ENCODE peak calls at places on chromosomes 7 and 10, in seven cellular contexts. K is SW480; B is stimulated activated CD8-positive, alpha-beta memory T cell treated with anti-CD3 and anti-CD28 coated beads, Interleukin-12 subunit alpha, Interleukin-12 subunit beta, amount 100 ng/mL, for 4 hours; F is stimulated activated CD4-positive, alpha-beta T cell treated with anti-CD3 and anti-CD28 coated beads, Interleukin-2, amount 100 ng/mL, for 48 hours; Q is MV-4-11; X is activated effector memory CD4-positive, alpha-beta T cell treated with anti-CD3 and anti-CD28 coated beads, Interleukin-2, amount 50 U/mL, for 16 hours; J is posterior cingulate gyrus. Z is an unnamed sample.

GRCh38 chr7:149813254-149814035 is 24.7 kb upstream of the ZNF862 start:
- DNase-seq in K (no peak), B (no peak), F (no peak), Q (no peak), X (no peak), J (no peak), Z (no peak)

GRCh38 chr7:74215921-74216320 is 6.1 kb downstream of the LAT2 start:
- DNase-seq in K (no peak), B (no peak), F (no peak), Q (no peak), X (no peak), J (no peak), Z (no peak)

GRCh38 chr7:2524808-2525140 is 5.2 kb downstream of the LFNG start:
- DNase-seq in K (peak; percentile 18), B (no peak), F (no peak), Q (no peak), X (no peak), J (no peak), Z (no peak)

GRCh38 chr7:89607797-89608196 is 546.5 kb upstream of the STEAP1 start:
- DNase-seq in K (no peak), B (no peak), F (no peak), Q (no peak), X (no peak), J (no peak), Z (no peak)

GRCh38 chr7:23981758-23982157 is 271.7 kb downstream of the STK31 start:
- DNase-seq in K (no peak), B (no peak), F (no peak), Q (no peak), X (no peak), J (no peak), Z (no peak)

GRCh38 chr7:141349804-141350203 is 201.4 kb upstream of the AGK start:
- DNase-seq in K (no peak), B (no peak), F (no peak), Q (no peak), X (no peak), J (no peak), Z (no peak)

GRCh38 chr7:34034728-34035127 is 129.4 kb downstream of the BMPER start:
- DNase-seq in K (no peak), B (no peak), F (no peak), Q (no peak), X (no peak), J (no peak), Z (no peak)

GRCh38 chr7:12607134-12607533 is 36.6 kb downstream of the SCIN start:
- DNase-seq in K (no peak), B (no peak), F (no peak), Q (no peak), X (no peak), J (no peak), Z (no peak)

GRCh38 chr10:76080406-76080805 is 649.0 kb downstream of the LRMDA start:
- DNase-seq in K (no peak), B (no peak), F (no peak), Q (no peak), X (no peak), J (no peak), Z (no peak)

GRCh38 chr7:148163246-148163645 is 427.3 kb upstream of the C7orf33 start:
- DNase-seq in K (no peak), B (no peak), F (no peak), Q (peak; percentile 1), X (no peak), J (no peak), Z (no peak)

GRCh38 chr7:122448893-122449589 is 144.5 kb upstream of the FEZF1 start:
- DNase-seq in K (no peak), B (no peak), F (no peak), Q (no peak), X (no peak), J (no peak), Z (no peak)

GRCh38 chr7:81155654-81156373 is 237.0 kb upstream of the SEMA3C start:
- DNase-seq in K (peak; percentile 88), B (no peak), F (no peak), Q (no peak), X (no peak), J (no peak), Z (peak; percentile 50)

GRCh38 chr10:11330383-11331020 is 280.9 kb downstream of the USP6NL start:
- DNase-seq in K (no peak), B (no peak), F (no peak), Q (no peak), X (no peak), J (no peak), Z (no peak)

GRCh38 chr7:92496876-92497275 is 19.1 kb upstream of the ERVW-1 start:
- DNase-seq in K (no peak), B (no peak), F (no peak), Q (no peak), X (no peak), J (no peak), Z (no peak)

GRCh38 chr10:122476034-122476695 is 14.8 kb downstream of the HTRA1 start:
- DNase-seq in K (peak; percentile 15), B (no peak), F (no peak), Q (no peak), X (no peak), J (no peak), Z (no peak)

GRCh38 chr7:93245525-93246432 is 13.6 kb downstream of the VPS50 start:
- DNase-seq in K (peak; percentile 62), B (no peak), F (no peak), Q (peak; percentile 27), X (no peak), J (no peak), Z (no peak)

GRCh38 chr10:128116851-128117615 is 9.2 kb downstream of the MKI67 start:
- DNase-seq in K (no peak), B (no peak), F (no peak), Q (no peak), X (no peak), J (no peak), Z (no peak)

GRCh38 chr7:7554647-7555575 is 11.8 kb upstream of the MIOS start:
- DNase-seq in K (no peak), B (no peak), F (no peak), Q (no peak), X (no peak), J (no peak), Z (no peak)

GRCh38 chr10:96233959-96234358 is 37.4 kb downstream of the BLNK start:
- DNase-seq in K (no peak), B (no peak), F (no peak), Q (no peak), X (no peak), J (no peak), Z (no peak)

GRCh38 chr10:12533151-12533550 is 183.8 kb downstream of the CAMK1D start:
- DNase-seq in K (no peak), B (no peak), F (no peak), Q (no peak), X (no peak), J (no peak), Z (no peak)

GRCh38 chr10:5892007-5892406 is 2.0 kb downstream of the FBH1 start:
- DNase-seq in K (no peak), B (no peak), F (no peak), Q (no peak), X (peak; percentile 60), J (no peak), Z (no peak)

GRCh38 chr7:126700807-126701604 is 551.7 kb downstream of the GRM8 start:
- DNase-seq in K (peak; percentile 97), B (no peak), F (peak; percentile 26), Q (peak; percentile 97), X (peak; percentile 87), J (no peak), Z (peak; percentile 90)

GRCh38 chr10:125023862-125024495 is 82.1 kb downstream of the ZRANB1 start:
- DNase-seq in K (no peak), B (no peak), F (no peak), Q (no peak), X (no peak), J (no peak), Z (no peak)

GRCh38 chr7:137081694-137082093 is 213.2 kb downstream of the CHRM2 start:
- DNase-seq in K (no peak), B (no peak), F (no peak), Q (no peak), X (no peak), J (no peak), Z (no peak)

GRCh38 chr10:130038019-130038555 is 72.5 kb downstream of the C10orf143 start:
- DNase-seq in K (no peak), B (no peak), F (no peak), Q (no peak), X (peak; percentile 25), J (no peak), Z (no peak)

GRCh38 chr7:35993663-35994622 is 159.1 kb upstream of the EEPD1 start:
- DNase-seq in K (peak; percentile 61), B (no peak), F (no peak), Q (no peak), X (no peak), J (no peak), Z (no peak)

GRCh38 chr10:110562348-110562747 is 5.1 kb upstream of the SMC3 start:
- DNase-seq in K (no peak), B (no peak), F (no peak), Q (no peak), X (no peak), J (no peak), Z (no peak)

GRCh38 chr10:79331709-79332108 is 15.6 kb upstream of the PPIF start:
- DNase-seq in K (peak; percentile 69), B (peak; percentile 60), F (peak; percentile 77), Q (peak; percentile 81), X (peak; percentile 93), J (no peak), Z (no peak)